ENCODE peak calls at places on chromosomes 5 and 9, in ten cellular contexts. One of them, this sample, is unnamed.

GRCh38 chr5:142769251-142769792 is 855 bp upstream of the ARHGAP26 start:
- DNase-seq in H1: no peak
- DNase-seq in suprapubic skin: no peak
- DNase-seq in WERI-Rb-1: peak; percentile 8
- DNase-seq in left ventricle myocardium inferior: no peak
- DNase-seq in gastrocnemius medialis: no peak
- DNase-seq in left lung: no peak
- DNase-seq in cardiac muscle cell: no peak
- DNase-seq in PC-3: no peak
- DNase-seq in heart right ventricle: no peak
- DNase-seq in this sample: no peak

GRCh38 chr5:119017999-119018398 is 29.7 kb upstream of the DTWD2 start:
- DNase-seq in left lung: no peak
- DNase-seq in gastrocnemius medialis: no peak
- DNase-seq in H1: no peak
- DNase-seq in left ventricle myocardium inferior: no peak
- DNase-seq in PC-3: peak; percentile 47
- DNase-seq in suprapubic skin: no peak
- DNase-seq in cardiac muscle cell: no peak
- DNase-seq in WERI-Rb-1: no peak
- DNase-seq in heart right ventricle: no peak
- DNase-seq in this sample: no peak

GRCh38 chr9:131641618-131642495 is 96.5 kb downstream of the PRRT1B start:
- DNase-seq in H1: no peak
- DNase-seq in left lung: no peak
- DNase-seq in suprapubic skin: no peak
- DNase-seq in cardiac muscle cell: no peak
- DNase-seq in heart right ventricle: no peak
- DNase-seq in PC-3: no peak
- DNase-seq in gastrocnemius medialis: no peak
- DNase-seq in left ventricle myocardium inferior: no peak
- DNase-seq in WERI-Rb-1: peak; percentile 29
- DNase-seq in this sample: peak; percentile 78

GRCh38 chr9:89106224-89106851 is 72.3 kb downstream of the SHC3 start:
- DNase-seq in suprapubic skin: no peak
- DNase-seq in heart right ventricle: no peak
- DNase-seq in gastrocnemius medialis: no peak
- DNase-seq in left ventricle myocardium inferior: no peak
- DNase-seq in PC-3: no peak
- DNase-seq in cardiac muscle cell: no peak
- DNase-seq in WERI-Rb-1: no peak
- DNase-seq in H1: no peak
- DNase-seq in left lung: no peak
- DNase-seq in this sample: no peak

GRCh38 chr9:108831496-108832178 is 24.1 kb downstream of the ACTL7B start:
- DNase-seq in left lung: no peak
- DNase-seq in WERI-Rb-1: no peak
- DNase-seq in H1: no peak
- DNase-seq in cardiac muscle cell: no peak
- DNase-seq in PC-3: peak; percentile 72
- DNase-seq in gastrocnemius medialis: no peak
- DNase-seq in suprapubic skin: no peak
- DNase-seq in left ventricle myocardium inferior: no peak
- DNase-seq in heart right ventricle: no peak
- DNase-seq in this sample: no peak

GRCh38 chr5:179181988-179182387 is 121.8 kb downstream of the ZNF354C start:
- DNase-seq in suprapubic skin: no peak
- DNase-seq in WERI-Rb-1: no peak
- DNase-seq in heart right ventricle: no peak
- DNase-seq in cardiac muscle cell: peak; percentile 31
- DNase-seq in left lung: peak; percentile 49
- DNase-seq in left ventricle myocardium inferior: no peak
- DNase-seq in H1: no peak
- DNase-seq in PC-3: no peak
- DNase-seq in gastrocnemius medialis: no peak
- DNase-seq in this sample: no peak

GRCh38 chr5:125281662-125282061 is 535.2 kb upstream of the ZNF608 start:
- DNase-seq in left ventricle myocardium inferior: no peak
- DNase-seq in suprapubic skin: no peak
- DNase-seq in left lung: no peak
- DNase-seq in WERI-Rb-1: no peak
- DNase-seq in H1: no peak
- DNase-seq in gastrocnemius medialis: no peak
- DNase-seq in PC-3: no peak
- DNase-seq in heart right ventricle: no peak
- DNase-seq in cardiac muscle cell: peak; percentile 22
- DNase-seq in this sample: no peak

GRCh38 chr9:84846501-84847323 is 177.2 kb downstream of the NTRK2 start:
- DNase-seq in cardiac muscle cell: no peak
- DNase-seq in PC-3: peak; percentile 1
- DNase-seq in H1: no peak
- DNase-seq in left lung: no peak
- DNase-seq in left ventricle myocardium inferior: no peak
- DNase-seq in gastrocnemius medialis: no peak
- DNase-seq in heart right ventricle: no peak
- DNase-seq in suprapubic skin: no peak
- DNase-seq in WERI-Rb-1: no peak
- DNase-seq in this sample: no peak

GRCh38 chr5:178296066-178296465 is 63.5 kb upstream of the PHYKPL start:
- DNase-seq in left ventricle myocardium inferior: no peak
- DNase-seq in cardiac muscle cell: no peak
- DNase-seq in heart right ventricle: peak; percentile 47
- DNase-seq in PC-3: no peak
- DNase-seq in gastrocnemius medialis: peak; percentile 10
- DNase-seq in left lung: peak; percentile 36
- DNase-seq in WERI-Rb-1: no peak
- DNase-seq in H1: no peak
- DNase-seq in suprapubic skin: peak; percentile 13
- DNase-seq in this sample: no peak

GRCh38 chr9:91151014-91151740 is 210.5 kb downstream of the AUH start:
- DNase-seq in left lung: no peak
- DNase-seq in gastrocnemius medialis: no peak
- DNase-seq in PC-3: no peak
- DNase-seq in left ventricle myocardium inferior: no peak
- DNase-seq in H1: no peak
- DNase-seq in cardiac muscle cell: no peak
- DNase-seq in suprapubic skin: no peak
- DNase-seq in heart right ventricle: no peak
- DNase-seq in WERI-Rb-1: no peak
- DNase-seq in this sample: peak; percentile 97

GRCh38 chr5:1447772-1448361 is 2.6 kb upstream of the SLC6A3 start:
- DNase-seq in H1: peak; percentile 20
- DNase-seq in heart right ventricle: no peak
- DNase-seq in gastrocnemius medialis: no peak
- DNase-seq in suprapubic skin: no peak
- DNase-seq in left lung: peak; percentile 62
- DNase-seq in left ventricle myocardium inferior: no peak
- DNase-seq in WERI-Rb-1: peak; percentile 8
- DNase-seq in cardiac muscle cell: no peak
- DNase-seq in PC-3: no peak
- DNase-seq in this sample: no peak

GRCh38 chr5:1446602-1447343 is 1.5 kb upstream of the SLC6A3 start:
- DNase-seq in PC-3: no peak
- DNase-seq in cardiac muscle cell: no peak
- DNase-seq in H1: no peak
- DNase-seq in left ventricle myocardium inferior: no peak
- DNase-seq in WERI-Rb-1: peak; percentile 8
- DNase-seq in gastrocnemius medialis: no peak
- DNase-seq in left lung: no peak
- DNase-seq in heart right ventricle: no peak
- DNase-seq in suprapubic skin: no peak
- DNase-seq in this sample: no peak

GRCh38 chr5:1449081-1449630 is 3.9 kb upstream of the SLC6A3 start:
- DNase-seq in gastrocnemius medialis: no peak
- DNase-seq in suprapubic skin: no peak
- DNase-seq in H1: peak; percentile 19
- DNase-seq in heart right ventricle: no peak
- DNase-seq in left ventricle myocardium inferior: no peak
- DNase-seq in PC-3: no peak
- DNase-seq in left lung: no peak
- DNase-seq in WERI-Rb-1: peak; percentile 1
- DNase-seq in cardiac muscle cell: no peak
- DNase-seq in this sample: no peak

GRCh38 chr5:1445895-1446601 is 808 bp upstream of the SLC6A3 start:
- DNase-seq in left lung: peak; percentile 71
- DNase-seq in heart right ventricle: no peak
- DNase-seq in cardiac muscle cell: no peak
- DNase-seq in PC-3: no peak
- DNase-seq in WERI-Rb-1: no peak
- DNase-seq in left ventricle myocardium inferior: no peak
- DNase-seq in suprapubic skin: no peak
- DNase-seq in H1: peak; percentile 71
- DNase-seq in gastrocnemius medialis: no peak
- DNase-seq in this sample: no peak

DNA sequence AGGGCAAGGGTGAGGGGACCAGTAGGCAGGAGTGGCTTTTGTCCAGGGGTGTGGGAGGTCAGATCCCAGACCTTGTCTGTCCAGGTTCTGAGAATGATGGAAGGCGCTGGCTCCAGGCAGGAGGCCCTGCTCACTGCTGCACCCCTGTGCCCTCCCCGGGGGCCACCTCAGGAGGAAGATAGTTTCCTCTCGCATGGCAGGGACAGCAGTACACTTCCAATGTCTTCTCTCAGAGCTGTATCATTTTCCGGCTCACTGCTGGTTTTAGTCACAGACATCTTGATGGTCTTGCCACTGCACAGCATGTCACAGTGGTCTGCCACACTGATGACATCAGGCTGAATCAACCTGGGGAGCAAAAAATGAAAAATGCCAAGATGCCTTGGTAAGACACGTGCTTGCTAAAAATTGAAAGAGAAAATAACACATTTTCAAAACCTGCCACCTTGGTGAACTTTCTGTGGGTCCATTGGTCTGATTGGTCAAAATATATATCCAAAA is 3.3 kb upstream of the SLC6A3 start:
- DNase-seq in gastrocnemius medialis: no peak
- DNase-seq in WERI-Rb-1: peak; percentile 5
- DNase-seq in heart right ventricle: no peak
- DNase-seq in cardiac muscle cell: no peak
- DNase-seq in left lung: no peak
- DNase-seq in suprapubic skin: no peak
- DNase-seq in PC-3: no peak
- DNase-seq in H1: peak; percentile 20
- DNase-seq in left ventricle myocardium inferior: no peak
- DNase-seq in this sample: no peak
- H3K27me3 ChIP-seq in gastrocnemius medialis: peaks cover 54% of the 10 kb centered on the region
- H3K27me3 ChIP-seq in WERI-Rb-1: peaks cover 15% of the 10 kb centered on the region
- H3K27me3 ChIP-seq in heart right ventricle: peaks cover 75% of the 10 kb centered on the region
- H3K27me3 ChIP-seq in cardiac muscle cell: peaks cover 85% of the 10 kb centered on the region
- H3K27me3 ChIP-seq in left lung: peaks cover 61% of the 10 kb centered on the region
- H3K27me3 ChIP-seq in suprapubic skin: peaks cover 45% of the 10 kb centered on the region
- H3K27me3 ChIP-seq in PC-3: peaks cover 3% of the 10 kb centered on the region
- H3K27me3 ChIP-seq in H1: peaks cover 46% of the 10 kb centered on the region
- H3K27me3 ChIP-seq in left ventricle myocardium inferior: peaks cover 80% of the 10 kb centered on the region
- H3K27me3 ChIP-seq in this sample: peaks cover 28% of the 10 kb centered on the region

DNA sequence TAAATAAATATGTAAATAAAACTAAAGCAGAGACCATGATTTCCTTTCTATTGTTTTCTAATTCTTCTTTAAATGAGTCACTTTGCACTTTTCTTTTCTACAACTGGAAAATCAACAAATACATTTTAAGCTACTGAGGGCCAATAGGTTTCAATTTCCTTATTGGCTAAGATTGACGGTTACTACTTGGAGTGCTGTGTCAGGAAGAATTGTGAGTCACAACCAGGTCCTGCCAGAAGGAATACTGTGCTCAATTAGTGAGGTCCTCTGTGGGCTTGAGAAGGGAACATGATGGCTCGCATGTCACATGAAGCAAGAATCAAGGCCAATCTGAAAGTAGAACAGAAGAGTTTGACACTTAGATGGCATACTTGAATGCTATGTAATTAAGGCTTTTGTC is 110.8 kb downstream of the HMHB1 start:
- DNase-seq in PC-3: peak; percentile 69
- DNase-seq in H1: no peak
- DNase-seq in gastrocnemius medialis: peak; percentile 54
- DNase-seq in heart right ventricle: no peak
- DNase-seq in WERI-Rb-1: no peak
- DNase-seq in suprapubic skin: no peak
- DNase-seq in cardiac muscle cell: no peak
- DNase-seq in left lung: no peak
- DNase-seq in left ventricle myocardium inferior: no peak
- DNase-seq in this sample: no peak
- H3K4me3 ChIP-seq in PC-3: no peak overlapping the region
- H3K4me3 ChIP-seq in H1: no peak overlapping the region
- H3K4me3 ChIP-seq in gastrocnemius medialis: no peak overlapping the region
- H3K4me3 ChIP-seq in heart right ventricle: no peak overlapping the region
- H3K4me3 ChIP-seq in WERI-Rb-1: no peak overlapping the region
- H3K4me3 ChIP-seq in suprapubic skin: no peak overlapping the region
- H3K4me3 ChIP-seq in cardiac muscle cell: no peak overlapping the region
- H3K4me3 ChIP-seq in left lung: no peak overlapping the region
- H3K4me3 ChIP-seq in left ventricle myocardium inferior: no peak overlapping the region
- H3K4me3 ChIP-seq in this sample: no peak overlapping the region

DNA sequence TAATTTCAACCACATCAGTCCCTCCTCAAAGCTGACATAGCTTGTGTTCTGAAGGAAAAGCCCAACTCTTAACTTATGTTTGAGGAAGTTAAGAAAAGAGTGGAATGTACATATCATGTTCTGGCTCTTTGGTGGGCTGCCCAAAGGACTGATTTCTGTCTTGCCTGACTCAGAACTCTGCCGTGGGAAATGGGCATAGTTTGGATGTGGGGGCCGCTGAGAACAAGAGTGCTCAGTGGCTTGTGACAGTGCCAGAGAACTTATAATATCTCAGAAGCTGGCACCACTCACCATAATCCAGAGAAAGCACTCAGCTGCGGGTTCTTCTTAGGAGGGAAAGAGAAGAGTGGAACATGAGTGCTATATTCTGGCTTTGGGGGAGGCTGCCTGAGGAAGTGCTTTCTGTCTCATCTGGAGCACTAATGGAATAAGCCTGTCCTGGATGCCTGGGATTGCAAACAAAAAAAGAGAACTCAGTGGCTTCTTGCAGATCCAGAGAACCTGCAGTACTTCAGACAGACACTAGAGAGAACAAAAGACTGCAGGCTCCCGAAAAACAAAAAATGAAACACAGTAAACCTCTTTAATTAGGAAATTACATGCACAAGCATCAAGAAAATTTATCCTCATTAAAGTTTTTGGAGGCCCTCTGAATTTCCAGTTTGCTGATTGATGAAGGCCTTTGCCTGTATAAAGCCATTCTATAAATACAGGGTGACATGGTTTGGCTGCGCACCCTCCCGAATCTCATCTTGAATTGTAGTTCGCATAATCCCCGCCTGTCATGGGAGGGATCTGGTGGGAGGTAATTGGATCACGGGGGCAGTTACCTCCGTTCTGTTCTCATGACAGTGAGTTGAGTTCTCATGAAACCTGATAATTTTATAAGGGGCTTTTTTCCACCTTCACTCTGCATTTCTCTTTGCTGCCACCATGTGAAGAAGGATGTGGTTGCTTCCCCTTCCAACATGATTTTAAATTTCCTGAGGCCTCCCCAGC is 207.0 kb downstream of the DMAC1 start:
- DNase-seq in heart right ventricle: no peak
- DNase-seq in suprapubic skin: no peak
- DNase-seq in PC-3: no peak
- DNase-seq in H1: no peak
- DNase-seq in left ventricle myocardium inferior: no peak
- DNase-seq in left lung: no peak
- DNase-seq in cardiac muscle cell: peak; percentile 19
- DNase-seq in gastrocnemius medialis: no peak
- DNase-seq in WERI-Rb-1: no peak
- DNase-seq in this sample: no peak
- TF ChIP-seq CTCF in heart right ventricle: peak; percentile 10
- TF ChIP-seq CTCF in suprapubic skin: no peak
- TF ChIP-seq CTCF in PC-3: no peak
- TF ChIP-seq CTCF in H1: peak; percentile 22
- TF ChIP-seq CTCF in left ventricle myocardium inferior: no peak
- TF ChIP-seq CTCF in left lung: no peak
- TF ChIP-seq CTCF in cardiac muscle cell: no peak
- TF ChIP-seq CTCF in gastrocnemius medialis: no peak
- TF ChIP-seq CTCF in WERI-Rb-1: peak; percentile 18
- TF ChIP-seq CTCF in this sample: no peak

GRCh38 chr9:121447341-121447834 is 52.3 kb downstream of the GGTA1 start:
- DNase-seq in cardiac muscle cell: no peak
- DNase-seq in gastrocnemius medialis: no peak
- DNase-seq in left lung: no peak
- DNase-seq in PC-3: no peak
- DNase-seq in suprapubic skin: no peak
- DNase-seq in H1: no peak
- DNase-seq in left ventricle myocardium inferior: no peak
- DNase-seq in WERI-Rb-1: no peak
- DNase-seq in heart right ventricle: no peak
- DNase-seq in this sample: peak; percentile 63
- H3K27me3 ChIP-seq in cardiac muscle cell: no peaks in the 10 kb centered on the region
- H3K27me3 ChIP-seq in gastrocnemius medialis: no peaks in the 10 kb centered on the region
- H3K27me3 ChIP-seq in left lung: no peaks in the 10 kb centered on the region
- H3K27me3 ChIP-seq in PC-3: peaks cover 70% of the 10 kb centered on the region
- H3K27me3 ChIP-seq in suprapubic skin: no peaks in the 10 kb centered on the region
- H3K27me3 ChIP-seq in H1: no peaks in the 10 kb centered on the region
- H3K27me3 ChIP-seq in left ventricle myocardium inferior: no peaks in the 10 kb centered on the region
- H3K27me3 ChIP-seq in WERI-Rb-1: no peaks in the 10 kb centered on the region
- H3K27me3 ChIP-seq in heart right ventricle: no peaks in the 10 kb centered on the region
- H3K27me3 ChIP-seq in this sample: peaks cover 21% of the 10 kb centered on the region